ENCODE peak calls at places on chromosomes 12 and 14, in six cellular contexts. J is PC-3, N is psoas muscle, X is upper lobe of left lung, G is left ventricle myocardium inferior, Z is GM23248. D is an unnamed sample. For H3K9me3, the result is how much of the 10 kb centered on the place peaks cover.

GRCh38 chr14:44895716-44896115 is 66.0 kb downstream of the KLHL28 start:
- DNase-seq in J (peak), N (no peak), X (no peak), G (no peak), Z (peak), D (no peak)

GRCh38 chr14:54890794-54891193 is 11.8 kb downstream of the GCH1 start:
- DNase-seq in J (no peak), N (no peak), X (no peak), G (no peak), Z (no peak), D (no peak)

GRCh38 chr12:70309348-70309747 is 56.7 kb upstream of the KCNMB4 start:
- DNase-seq in J (no peak), N (no peak), X (no peak), G (no peak), Z (peak), D (no peak)

GRCh38 chr12:47808049-47808448 is 11.7 kb downstream of the HDAC7 start:
- DNase-seq in J (no peak), N (peak), X (peak), G (peak), Z (peak), D (peak)

GRCh38 chr12:64625243-64626077 is 15.2 kb downstream of the RASSF3 start:
- DNase-seq in J (peak), N (peak), X (peak), G (peak), Z (peak), D (peak)

GRCh38 chr12:12018454-12018853 is 52.3 kb upstream of the BCL2L14 start:
- DNase-seq in J (peak), N (no peak), X (no peak), G (no peak), Z (peak), D (no peak)

GRCh38 chr12:119684730-119685129 is 16.8 kb downstream of the PRKAB1 start:
- DNase-seq in J (no peak), N (no peak), X (no peak), G (no peak), Z (no peak), D (no peak)

GRCh38 chr12:67040861-67041137 is 228.4 kb upstream of the CAND1 start:
- DNase-seq in J (no peak), N (no peak), X (no peak), G (no peak), Z (no peak), D (no peak)

GRCh38 chr12:53100466-53101151 is 2.7 kb upstream of the SOAT2 start:
- DNase-seq in J (peak), N (no peak), X (no peak), G (no peak), Z (no peak), D (no peak)

GRCh38 chr14:59238242-59238641 is 49.8 kb downstream of the DAAM1 start:
- DNase-seq in J (no peak), N (no peak), X (no peak), G (no peak), Z (no peak), D (no peak)

GRCh38 chr14:101480747-101481530 is 80.4 kb upstream of the DIO3 start:
- DNase-seq in J (peak), N (no peak), X (peak), G (no peak), Z (no peak), D (no peak)

GRCh38 chr12:37546901-37547475 is 769.6 kb upstream of the ALG10B start:
- DNase-seq in J (no peak), N (no peak), X (no peak), G (no peak), Z (no peak), D (no peak)
- H3K9me3 ChIP-seq in J (under half), N (under half), X (under half), G (under half), Z (under half), D (under half)

DNA sequence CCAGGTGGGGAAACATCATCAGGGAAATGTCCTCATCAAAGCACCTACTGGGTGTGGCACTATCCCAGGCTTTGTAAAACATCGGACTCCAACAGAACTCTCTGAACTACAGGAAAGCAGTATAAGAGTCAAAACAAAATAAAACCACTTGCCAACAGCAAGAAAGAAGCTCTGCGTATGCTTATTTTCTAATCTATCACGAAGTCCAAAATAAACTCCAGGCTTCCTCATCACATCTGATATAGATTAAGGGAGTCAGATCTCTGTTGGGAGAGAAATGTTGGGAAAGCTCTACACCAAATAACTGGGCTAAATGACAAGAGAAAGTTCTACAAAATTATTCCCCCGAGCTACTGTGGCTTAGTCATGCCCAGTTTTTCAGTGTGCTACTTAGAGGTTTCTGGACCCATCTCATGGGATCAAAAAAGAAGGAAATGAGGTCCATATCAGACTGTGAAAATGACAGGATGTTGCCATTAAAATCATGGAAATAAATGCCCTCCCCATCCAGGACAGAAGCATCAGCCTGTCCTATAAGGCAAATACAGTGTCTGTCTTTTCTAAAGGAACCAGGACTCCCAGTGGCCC is 149.6 kb downstream of the STXBP6 start:
- DNase-seq in J (no peak), N (no peak), X (no peak), G (no peak), Z (peak), D (no peak)
- H3K9me3 ChIP-seq in J (under half), N (under half), X (under half), G (under half), Z (under half), D (under half)

DNA sequence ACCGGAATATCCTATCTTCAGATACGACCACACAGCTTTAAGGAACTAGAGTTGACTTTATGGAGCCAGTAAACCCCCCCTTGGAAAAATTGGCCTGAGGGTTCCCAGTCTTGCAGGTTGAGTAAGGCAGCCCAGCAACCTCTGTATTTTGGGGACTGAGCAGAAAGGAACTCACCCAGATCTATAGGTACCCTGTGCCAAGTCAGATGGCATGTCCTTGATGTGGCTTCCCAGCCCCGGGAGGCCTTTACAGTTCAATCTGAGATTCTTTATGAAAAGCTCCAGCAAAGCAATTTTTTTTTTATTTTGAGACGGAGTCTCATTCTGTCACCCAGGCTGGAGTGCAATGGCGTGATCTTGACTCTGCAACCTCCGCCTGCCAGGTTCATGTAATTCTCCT is 27.6 kb downstream of the TMEM121 start:
- DNase-seq in J (no peak), N (no peak), X (no peak), G (no peak), Z (no peak), D (no peak)
- H3K9me3 ChIP-seq in J (under half), N (under half), X (under half), G (under half), Z (under half), D (under half)

DNA sequence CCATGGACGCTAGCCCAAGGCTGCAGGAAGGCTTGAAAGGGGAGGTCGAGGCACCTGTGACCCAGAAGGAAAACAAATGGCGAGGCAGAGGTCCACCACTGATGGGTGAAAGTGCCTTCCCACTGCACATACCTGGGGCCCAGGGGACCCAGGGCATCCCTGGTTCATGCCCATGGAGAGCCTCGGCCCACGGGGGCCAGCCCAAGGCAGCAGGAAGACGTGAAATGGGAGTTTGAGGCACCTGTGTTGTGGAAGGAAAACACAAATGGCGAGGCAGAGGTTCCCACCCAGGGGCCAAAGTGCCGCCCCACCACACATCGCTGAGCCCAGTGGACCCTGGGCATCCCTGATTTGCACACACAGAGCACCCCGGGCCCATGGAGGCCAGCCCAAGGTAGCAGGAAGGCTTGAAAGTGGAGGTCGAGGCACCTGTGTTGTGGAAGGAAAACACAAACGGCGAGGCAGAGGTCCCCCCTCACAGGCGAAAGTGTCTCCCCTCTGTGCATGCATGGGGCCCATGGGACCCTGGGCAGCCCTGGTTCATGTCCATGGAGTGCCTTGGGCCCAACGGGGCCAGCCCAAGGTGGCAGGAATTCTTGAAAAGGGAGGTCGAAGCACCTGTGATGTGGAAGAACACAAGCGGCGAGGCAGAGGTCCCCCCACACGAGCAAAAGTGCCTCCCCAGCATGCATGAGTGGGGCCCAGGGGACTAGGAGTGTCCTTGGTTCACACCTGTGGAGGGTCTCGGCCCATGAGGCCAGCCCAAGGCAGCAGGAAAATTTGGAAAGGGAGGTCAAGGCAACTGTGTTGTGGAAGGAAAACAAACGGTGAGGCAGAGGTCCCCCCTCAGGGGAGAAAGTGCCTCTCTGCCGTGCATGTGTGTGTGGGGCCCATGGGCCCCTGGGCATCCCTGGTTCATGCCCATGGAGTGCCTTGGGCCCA is 383.3 kb downstream of the ALG10 start:
- DNase-seq in J (no peak), N (peak), X (peak), G (peak), Z (no peak), D (no peak)
- H3K9me3 ChIP-seq in J (under half), N (under half), X (half or more), G (half or more), Z (under half), D (under half)

GRCh38 chr12:7723926-7724325 is 12.7 kb downstream of the DPPA3 start:
- DNase-seq in J (no peak), N (no peak), X (no peak), G (no peak), Z (no peak), D (no peak)
- H3K9me3 ChIP-seq in J (under half), N (under half), X (under half), G (under half), Z (under half), D (under half)